ENCODE peak calls at places on chromosomes 16 and 17, in seven cellular contexts. B is IMR-90, Z is choroid plexus epithelial cell, T is brain microvascular endothelial cell, I is uterus, G is bronchial epithelial cell, F is HL-60. V is an unnamed sample.

GRCh38 chr17:62994931-62995330 is 28.9 kb downstream of the TANC2 start:
- DNase-seq in Z (peak), F (peak), B (peak), G (peak), T (no peak), I (no peak), V (no peak)

GRCh38 chr17:1649116-1649843 is 386 bp downstream of the RILP start:
- DNase-seq in I (peak), B (peak), F (no peak), G (peak), T (peak), Z (peak), V (peak)

GRCh38 chr17:74541176-74542111 is 4.5 kb downstream of the CD300C start:
- DNase-seq in F (no peak), I (no peak), T (no peak), B (no peak), G (no peak), Z (no peak), V (no peak)

GRCh38 chr17:41925991-41926590 is 4.3 kb upstream of the ODAD4 start:
- DNase-seq in Z (no peak), I (no peak), B (no peak), G (no peak), T (no peak), F (no peak), V (peak)

GRCh38 chr17:77693301-77693700 is 265.2 kb upstream of the TNRC6C start:
- DNase-seq in G (no peak), I (no peak), Z (no peak), T (no peak), F (no peak), B (no peak), V (no peak)

GRCh38 chr16:69927056-69927757 is 23.9 kb upstream of the CLEC18A start:
- DNase-seq in G (no peak), I (peak), T (peak), F (no peak), B (peak), Z (peak), V (no peak)

GRCh38 chr17:77160877-77161530 is 20.2 kb downstream of the SEC14L1 start:
- DNase-seq in T (no peak), Z (no peak), F (no peak), G (no peak), B (no peak), I (no peak), V (no peak)

GRCh38 chr17:82974136-82974952 is 105.1 kb upstream of the METRNL start:
- DNase-seq in B (no peak), T (no peak), F (no peak), I (no peak), G (no peak), Z (peak), V (no peak)

GRCh38 chr16:10889880-10890279 is 12.9 kb downstream of the CIITA start:
- DNase-seq in T (no peak), G (no peak), Z (no peak), B (no peak), I (no peak), F (no peak), V (no peak)

GRCh38 chr16:685967-686366 is 1.8 kb upstream of the JMJD8 start:
- DNase-seq in F (no peak), Z (peak), T (no peak), B (peak), G (peak), I (no peak), V (peak)

GRCh38 chr16:86573646-86574508 is 4.5 kb upstream of the FOXL1 start:
- DNase-seq in B (no peak), Z (no peak), G (no peak), F (no peak), I (no peak), T (no peak), V (no peak)

GRCh38 chr17:1039511-1040215 is 42.7 kb downstream of the TIMM22 start:
- DNase-seq in T (no peak), B (no peak), Z (peak), G (no peak), F (peak), I (peak), V (no peak)

GRCh38 chr17:45406107-45406506 is 26.6 kb downstream of the ARHGAP27 start:
- DNase-seq in F (no peak), I (no peak), T (no peak), Z (no peak), B (no peak), G (no peak), V (no peak)

GRCh38 chr17:17603178-17603894 is 11.8 kb upstream of the PEMT start:
- DNase-seq in T (no peak), I (no peak), Z (no peak), B (no peak), G (no peak), F (no peak), V (no peak)

GRCh38 chr17:39791296-39791992 is 53.7 kb downstream of the GRB7 start:
- DNase-seq in F (no peak), I (no peak), B (no peak), G (no peak), Z (no peak), T (no peak), V (no peak)

GRCh38 chr17:76085066-76085730 is 6.2 kb downstream of the ZACN start:
- DNase-seq in I (no peak), F (no peak), B (no peak), Z (no peak), T (no peak), G (no peak), V (no peak)

GRCh38 chr17:4891405-4892062 is 7.8 kb upstream of the C17orf107 start:
- DNase-seq in B (no peak), I (no peak), G (no peak), T (no peak), F (no peak), Z (no peak), V (no peak)
- TF ChIP-seq CTCF in B (no peak), I (no peak), G (no peak), T (no peak), F (no peak), Z (no peak), V (no peak)

GRCh38 chr17:72030067-72030899 is 90.5 kb upstream of the SOX9 start:
- DNase-seq in G (peak), T (peak), I (no peak), B (peak), Z (peak), F (no peak), V (no peak)
- TF ChIP-seq CTCF in G (peak), T (peak), I (no peak), B (peak), Z (peak), F (no peak), V (no peak)

DNA sequence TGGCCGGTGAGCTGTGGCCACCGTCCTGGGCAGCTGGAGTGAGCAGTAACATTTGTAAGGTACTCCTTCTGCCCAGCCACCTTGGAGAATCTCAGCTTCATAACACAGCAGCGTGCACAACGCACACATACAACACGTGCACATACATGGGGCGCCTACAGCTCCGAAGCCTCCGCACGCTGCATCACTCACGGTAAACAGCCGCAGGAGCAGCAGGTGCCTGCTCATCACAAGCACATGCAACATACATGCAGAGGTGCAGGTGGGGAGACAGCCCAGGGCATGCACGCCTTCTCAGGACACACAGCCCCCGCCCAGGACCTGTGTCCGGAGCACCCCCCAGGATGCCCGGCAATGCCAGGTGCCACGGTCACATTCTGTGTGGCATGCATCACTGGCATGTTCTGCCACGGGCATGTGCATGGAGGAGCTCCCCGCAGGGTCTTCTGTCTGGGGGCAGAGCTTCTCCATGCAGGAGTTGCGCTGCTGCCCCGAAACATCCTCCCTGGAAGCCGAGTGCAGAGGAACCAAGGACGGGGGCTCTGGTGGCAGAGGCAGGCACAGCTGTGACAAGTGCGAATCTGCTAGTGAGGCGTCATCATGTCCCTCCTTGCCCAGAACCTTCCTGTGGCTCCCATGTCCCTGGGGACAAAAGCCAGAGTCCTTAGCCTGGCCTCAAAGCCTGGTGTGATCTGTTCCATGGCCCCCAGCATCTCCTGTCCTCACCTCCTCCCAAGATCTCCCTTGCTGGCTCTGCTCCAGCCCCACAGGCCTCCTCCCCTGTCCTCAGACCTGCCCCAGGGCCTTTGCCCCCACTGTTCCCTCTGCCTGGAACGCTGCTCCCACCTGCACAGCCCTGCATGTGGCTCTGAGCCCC is 184.0 kb upstream of the GSE1 start:
- DNase-seq in F (no peak), G (no peak), T (no peak), Z (no peak), I (peak), B (no peak), V (no peak)
- TF ChIP-seq CTCF in F (no peak), G (no peak), T (no peak), Z (no peak), I (no peak), B (no peak), V (no peak)

GRCh38 chr17:8791248-8791909 is 7.8 kb downstream of the MFSD6L start:
- DNase-seq in I (no peak), F (no peak), T (no peak), B (no peak), Z (no peak), G (no peak), V (no peak)
- TF ChIP-seq CTCF in I (no peak), F (no peak), T (peak), B (no peak), Z (peak), G (no peak), V (no peak)

GRCh38 chr17:67078292-67078691 is 33.9 kb downstream of the CACNG1 start:
- DNase-seq in T (no peak), B (no peak), G (no peak), Z (no peak), F (no peak), I (no peak), V (no peak)

GRCh38 chr17:67080804-67081203 is 36.5 kb downstream of the CACNG1 start:
- DNase-seq in T (no peak), Z (no peak), I (no peak), B (no peak), F (no peak), G (no peak), V (no peak)

GRCh38 chr17:67085406-67085805 is 41.1 kb downstream of the CACNG1 start:
- DNase-seq in Z (no peak), T (no peak), G (no peak), F (no peak), I (no peak), B (no peak), V (no peak)

GRCh38 chr17:67079481-67079880 is 35.1 kb downstream of the CACNG1 start:
- DNase-seq in Z (no peak), T (no peak), B (no peak), F (no peak), G (no peak), I (no peak), V (no peak)

GRCh38 chr17:67082110-67082509 is 37.8 kb downstream of the CACNG1 start:
- DNase-seq in I (no peak), T (no peak), G (no peak), B (no peak), F (no peak), Z (peak), V (no peak)
- TF ChIP-seq CTCF in I (no peak), T (no peak), G (no peak), B (no peak), F (no peak), Z (no peak), V (no peak)